ENCODE peak calls at places on chromosomes 13 and 19, in six cellular contexts. One of them, this sample, is unnamed.

GRCh38 chr13:45500492-45501174 is 35.9 kb downstream of the COG3 start:
- DNase-seq in heart left ventricle: no peak
- DNase-seq in stomach: no peak
- DNase-seq in thyroid gland: no peak
- DNase-seq in K562: no peak
- DNase-seq in Peyer's patch: no peak
- DNase-seq in this sample: peak

GRCh38 chr19:13022111-13022858 is 27.0 kb downstream of the NFIX start:
- DNase-seq in heart left ventricle: no peak
- DNase-seq in stomach: no peak
- DNase-seq in thyroid gland: no peak
- DNase-seq in K562: no peak
- DNase-seq in Peyer's patch: no peak
- DNase-seq in this sample: no peak

GRCh38 chr19:1936916-1937610 is 3.9 kb upstream of the CSNK1G2 start:
- DNase-seq in heart left ventricle: no peak
- DNase-seq in stomach: no peak
- DNase-seq in thyroid gland: no peak
- DNase-seq in K562: no peak
- DNase-seq in Peyer's patch: no peak
- DNase-seq in this sample: no peak

GRCh38 chr19:10159610-10160009 is 35.1 kb downstream of the DNMT1 start:
- DNase-seq in heart left ventricle: no peak
- DNase-seq in stomach: no peak
- DNase-seq in thyroid gland: no peak
- DNase-seq in K562: no peak
- DNase-seq in Peyer's patch: no peak
- DNase-seq in this sample: no peak

GRCh38 chr19:9065457-9066014 is 21.3 kb upstream of the OR1M1 start:
- DNase-seq in heart left ventricle: no peak
- DNase-seq in stomach: no peak
- DNase-seq in thyroid gland: no peak
- DNase-seq in K562: no peak
- DNase-seq in Peyer's patch: no peak
- DNase-seq in this sample: no peak

GRCh38 chr13:99104396-99104795 is 96.3 kb upstream of the UBAC2 start:
- DNase-seq in heart left ventricle: no peak
- DNase-seq in stomach: no peak
- DNase-seq in thyroid gland: no peak
- DNase-seq in K562: no peak
- DNase-seq in Peyer's patch: no peak
- DNase-seq in this sample: no peak

GRCh38 chr19:1063030-1063908 is 3.7 kb upstream of the ARHGAP45 start:
- DNase-seq in heart left ventricle: no peak
- DNase-seq in stomach: no peak
- DNase-seq in thyroid gland: no peak
- DNase-seq in K562: peak
- DNase-seq in Peyer's patch: no peak
- DNase-seq in this sample: peak

GRCh38 chr19:15923702-15924101 is 10.6 kb downstream of the CYP4F11 start:
- DNase-seq in heart left ventricle: no peak
- DNase-seq in stomach: no peak
- DNase-seq in thyroid gland: no peak
- DNase-seq in K562: no peak
- DNase-seq in Peyer's patch: no peak
- DNase-seq in this sample: no peak

GRCh38 chr19:1421958-1422305 is 14.5 kb downstream of the DAZAP1 start:
- DNase-seq in heart left ventricle: no peak
- DNase-seq in stomach: no peak
- DNase-seq in thyroid gland: no peak
- DNase-seq in K562: no peak
- DNase-seq in Peyer's patch: no peak
- DNase-seq in this sample: no peak

GRCh38 chr19:13729859-13730258 is 34.5 kb upstream of the MRI1 start:
- DNase-seq in heart left ventricle: no peak
- DNase-seq in stomach: no peak
- DNase-seq in thyroid gland: no peak
- DNase-seq in K562: no peak
- DNase-seq in Peyer's patch: no peak
- DNase-seq in this sample: no peak

GRCh38 chr19:55472463-55472862 is 4.0 kb upstream of the ZNF628 start:
- DNase-seq in heart left ventricle: no peak
- DNase-seq in stomach: no peak
- DNase-seq in thyroid gland: no peak
- DNase-seq in K562: no peak
- DNase-seq in Peyer's patch: no peak
- DNase-seq in this sample: peak

GRCh38 chr13:35599385-35599784 is 122.9 kb upstream of the MAB21L1 start:
- DNase-seq in heart left ventricle: no peak
- DNase-seq in stomach: no peak
- DNase-seq in thyroid gland: no peak
- DNase-seq in K562: no peak
- DNase-seq in Peyer's patch: no peak
- DNase-seq in this sample: peak

GRCh38 chr19:48533770-48534169 is 18.2 kb upstream of the SULT2B1 start:
- DNase-seq in heart left ventricle: no peak
- DNase-seq in stomach: no peak
- DNase-seq in thyroid gland: no peak
- DNase-seq in K562: no peak
- DNase-seq in Peyer's patch: no peak
- DNase-seq in this sample: no peak

GRCh38 chr13:44934724-44935123 is 54.5 kb downstream of the NUFIP1 start:
- DNase-seq in heart left ventricle: no peak
- DNase-seq in stomach: no peak
- DNase-seq in thyroid gland: no peak
- DNase-seq in K562: no peak
- DNase-seq in Peyer's patch: no peak
- DNase-seq in this sample: peak

GRCh38 chr13:43333176-43333575 is 309.8 kb downstream of the DNAJC15 start:
- DNase-seq in heart left ventricle: no peak
- DNase-seq in stomach: no peak
- DNase-seq in thyroid gland: no peak
- DNase-seq in K562: no peak
- DNase-seq in Peyer's patch: no peak
- DNase-seq in this sample: peak

GRCh38 chr19:39692822-39693221 is 11.5 kb upstream of the LGALS14 start:
- DNase-seq in heart left ventricle: no peak
- DNase-seq in stomach: no peak
- DNase-seq in thyroid gland: no peak
- DNase-seq in K562: no peak
- DNase-seq in Peyer's patch: no peak
- DNase-seq in this sample: no peak

GRCh38 chr19:44905437-44906160 is at the start of gene APOE:
- DNase-seq in heart left ventricle: no peak
- DNase-seq in stomach: no peak
- DNase-seq in thyroid gland: no peak
- DNase-seq in K562: peak
- DNase-seq in Peyer's patch: no peak
- DNase-seq in this sample: no peak

GRCh38 chr19:5355076-5355475 is 14.5 kb upstream of the PTPRS start:
- DNase-seq in heart left ventricle: no peak
- DNase-seq in stomach: no peak
- DNase-seq in thyroid gland: no peak
- DNase-seq in K562: no peak
- DNase-seq in Peyer's patch: no peak
- DNase-seq in this sample: no peak

GRCh38 chr19:703651-704446 is 4.9 kb upstream of the PALM start:
- DNase-seq in heart left ventricle: peak
- DNase-seq in stomach: peak
- DNase-seq in thyroid gland: peak
- DNase-seq in K562: peak
- DNase-seq in Peyer's patch: peak
- DNase-seq in this sample: peak

GRCh38 chr19:19627442-19627715 is 641 bp downstream of the LPAR2 start:
- DNase-seq in heart left ventricle: no peak
- DNase-seq in stomach: no peak
- DNase-seq in thyroid gland: no peak
- DNase-seq in K562: no peak
- DNase-seq in Peyer's patch: no peak
- DNase-seq in this sample: peak

GRCh38 chr13:86601351-86601750 is 802.1 kb upstream of the SLITRK6 start:
- DNase-seq in heart left ventricle: no peak
- DNase-seq in stomach: no peak
- DNase-seq in thyroid gland: no peak
- DNase-seq in K562: no peak
- DNase-seq in Peyer's patch: no peak
- DNase-seq in this sample: no peak

GRCh38 chr19:22116760-22117159 is 64.5 kb downstream of the ZNF257 start:
- DNase-seq in heart left ventricle: no peak
- DNase-seq in stomach: no peak
- DNase-seq in thyroid gland: no peak
- DNase-seq in K562: no peak
- DNase-seq in Peyer's patch: no peak
- DNase-seq in this sample: no peak

GRCh38 chr13:51449018-51449417 is 3.8 kb downstream of the INTS6 start:
- DNase-seq in heart left ventricle: no peak
- DNase-seq in stomach: no peak
- DNase-seq in thyroid gland: no peak
- DNase-seq in K562: no peak
- DNase-seq in Peyer's patch: no peak
- DNase-seq in this sample: no peak

DNA sequence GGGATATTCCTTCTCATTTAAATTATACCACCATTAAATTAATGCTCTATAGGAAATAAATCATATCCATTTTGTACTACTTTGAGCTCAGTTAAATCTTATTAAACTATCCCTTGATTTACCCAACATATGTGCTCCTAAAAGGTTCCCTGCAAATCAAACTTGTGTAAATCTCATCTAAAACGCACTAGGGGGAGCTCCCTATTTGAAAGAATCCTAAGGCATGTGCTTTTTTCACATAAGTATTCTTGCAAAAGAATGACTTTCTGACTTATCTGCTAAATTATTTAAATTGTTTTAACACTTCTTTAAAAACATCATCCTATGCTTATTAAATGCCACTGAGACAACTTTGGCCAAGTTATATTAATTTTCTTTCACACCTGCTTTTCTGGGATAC is 7.9 kb downstream of the INTS6 start:
- DNase-seq in heart left ventricle: no peak
- DNase-seq in stomach: no peak
- DNase-seq in thyroid gland: no peak
- DNase-seq in K562: no peak
- DNase-seq in Peyer's patch: no peak
- DNase-seq in this sample: no peak
- TF ChIP-seq CTCF in heart left ventricle: peak
- TF ChIP-seq CTCF in stomach: no peak
- TF ChIP-seq CTCF in thyroid gland: no peak
- TF ChIP-seq CTCF in K562: no peak
- TF ChIP-seq CTCF in Peyer's patch: no peak
- TF ChIP-seq CTCF in this sample: peak

GRCh38 chr13:41139296-41139966 is 6.8 kb upstream of the KBTBD6 start:
- DNase-seq in heart left ventricle: no peak
- DNase-seq in stomach: no peak
- DNase-seq in thyroid gland: no peak
- DNase-seq in K562: no peak
- DNase-seq in Peyer's patch: no peak
- DNase-seq in this sample: no peak
- H3K27ac ChIP-seq in heart left ventricle: no peak
- H3K27ac ChIP-seq in stomach: no peak
- H3K27ac ChIP-seq in thyroid gland: no peak
- H3K27ac ChIP-seq in K562: no peak
- H3K27ac ChIP-seq in Peyer's patch: no peak
- H3K27ac ChIP-seq in this sample: no peak

DNA sequence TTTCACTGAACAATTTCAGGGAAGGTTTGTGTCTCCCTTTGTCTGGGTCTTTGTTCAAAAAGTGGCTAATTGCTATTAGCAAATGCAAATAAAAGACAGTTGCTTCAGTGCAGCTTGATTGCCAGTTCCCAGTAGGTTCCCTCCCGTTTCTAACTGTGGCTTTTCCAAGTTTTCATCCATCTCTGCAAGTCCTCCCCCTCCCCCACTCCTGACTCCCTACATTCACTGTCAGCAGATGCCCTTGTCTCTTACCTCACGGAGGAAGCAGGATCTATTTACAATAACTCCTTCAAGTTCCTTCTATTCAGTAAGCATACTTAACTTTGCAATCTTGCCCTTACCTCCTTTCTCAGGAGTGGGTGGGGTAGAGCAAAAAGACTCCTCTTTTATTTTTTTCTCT is 55.4 kb upstream of the SCEL start:
- DNase-seq in heart left ventricle: no peak
- DNase-seq in stomach: no peak
- DNase-seq in thyroid gland: no peak
- DNase-seq in K562: no peak
- DNase-seq in Peyer's patch: no peak
- DNase-seq in this sample: no peak
- TF ChIP-seq CTCF in heart left ventricle: no peak
- TF ChIP-seq CTCF in stomach: no peak
- TF ChIP-seq CTCF in thyroid gland: no peak
- TF ChIP-seq CTCF in K562: no peak
- TF ChIP-seq CTCF in Peyer's patch: no peak
- TF ChIP-seq CTCF in this sample: no peak

DNA sequence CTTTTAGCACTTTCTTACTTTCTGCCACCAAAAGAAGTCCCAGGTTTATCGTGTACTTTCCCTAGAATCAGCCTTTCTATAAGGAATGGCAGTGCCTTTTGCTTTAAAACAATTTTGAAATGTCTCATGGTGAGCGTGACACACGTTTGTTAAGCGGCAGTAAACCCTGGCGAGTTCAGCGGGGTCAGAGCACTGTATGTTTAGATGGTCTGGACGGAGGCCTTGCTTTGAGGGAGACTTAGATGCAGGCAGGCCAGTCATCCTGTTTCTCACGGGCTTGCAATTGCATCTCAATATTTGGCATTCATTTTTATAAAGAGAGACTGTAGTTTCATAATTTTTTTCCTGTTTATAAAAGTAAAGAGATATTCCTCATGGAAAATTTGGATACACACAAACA is 96.4 kb downstream of the TNFRSF19 start:
- DNase-seq in heart left ventricle: no peak
- DNase-seq in stomach: no peak
- DNase-seq in thyroid gland: no peak
- DNase-seq in K562: no peak
- DNase-seq in Peyer's patch: no peak
- DNase-seq in this sample: no peak
- H3K27ac ChIP-seq in heart left ventricle: no peak
- H3K27ac ChIP-seq in stomach: no peak
- H3K27ac ChIP-seq in thyroid gland: no peak
- H3K27ac ChIP-seq in K562: no peak
- H3K27ac ChIP-seq in Peyer's patch: no peak
- H3K27ac ChIP-seq in this sample: no peak

DNA sequence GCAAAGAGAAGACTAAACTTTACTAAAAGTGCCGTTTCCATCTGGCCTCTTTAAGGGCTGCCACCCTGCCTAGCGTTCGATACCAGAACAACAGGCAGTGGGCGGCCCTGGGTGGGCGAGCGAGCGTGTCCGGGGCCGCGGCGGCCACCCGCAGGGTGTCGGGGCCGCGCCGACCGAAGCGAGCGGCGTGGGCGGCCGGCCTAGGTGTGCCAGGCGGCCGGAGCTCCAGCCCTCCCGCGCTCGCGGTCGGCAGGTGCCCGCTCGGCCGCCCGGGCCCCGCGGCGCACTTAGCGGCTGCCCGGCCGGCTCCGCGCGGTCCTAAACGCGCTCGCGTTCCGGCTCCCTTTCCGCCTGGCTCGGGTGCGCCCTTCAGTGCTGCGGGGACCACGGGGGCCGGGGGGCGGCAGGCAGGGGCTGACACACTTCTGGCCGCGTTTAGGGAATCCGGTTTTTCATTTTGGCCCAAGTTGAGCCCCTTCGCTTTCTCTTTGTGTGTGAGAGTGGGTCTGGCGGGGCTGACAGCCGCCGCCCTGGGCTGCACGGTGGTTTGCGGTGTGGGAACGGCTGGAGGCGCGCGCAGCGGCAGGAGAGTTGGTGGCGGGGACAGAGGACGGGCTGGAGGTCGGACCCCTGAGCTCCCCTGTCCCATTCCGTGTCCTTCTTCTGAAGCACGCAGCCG is 2.9 kb downstream of the FGF9 start:
- DNase-seq in heart left ventricle: peak
- DNase-seq in stomach: peak
- DNase-seq in thyroid gland: peak
- DNase-seq in K562: peak
- DNase-seq in Peyer's patch: no peak
- DNase-seq in this sample: peak
- TF ChIP-seq CTCF in heart left ventricle: no peak
- TF ChIP-seq CTCF in stomach: no peak
- TF ChIP-seq CTCF in thyroid gland: no peak
- TF ChIP-seq CTCF in K562: no peak
- TF ChIP-seq CTCF in Peyer's patch: peak
- TF ChIP-seq CTCF in this sample: no peak

This sample was measured in RWPE1.